ENCODE peak calls at places on chromosomes 7 and 10, in seven cellular contexts. E, T, O, P, B, L and F are unnamed samples.

GRCh38 chr7:143305423-143306070 is 10.4 kb upstream of the CLCN1 start:
- DNase-seq in E (no peak), T (peak), O (peak), P (peak), B (peak), L (peak), F (peak)

GRCh38 chr10:132907901-132908620 is 34.3 kb downstream of the CFAP46 start:
- DNase-seq in E (no peak), T (no peak), O (no peak), P (no peak), B (no peak), L (peak), F (no peak)

GRCh38 chr10:48442090-48442808 is 135.8 kb downstream of the MAPK8 start:
- DNase-seq in E (no peak), T (no peak), O (no peak), P (no peak), B (no peak), L (no peak), F (no peak)

GRCh38 chr7:54015251-54015650 is 526.9 kb upstream of the VSTM2A start:
- DNase-seq in E (no peak), T (no peak), O (no peak), P (no peak), B (no peak), L (no peak), F (no peak)

GRCh38 chr10:117663750-117664149 is 121.2 kb downstream of the EMX2 start:
- DNase-seq in E (no peak), T (no peak), O (no peak), P (no peak), B (no peak), L (no peak), F (peak)

GRCh38 chr10:77361426-77361825 is 276.2 kb downstream of the KCNMA1 start:
- DNase-seq in E (no peak), T (no peak), O (no peak), P (no peak), B (no peak), L (no peak), F (no peak)

GRCh38 chr7:114481995-114482394 is 67.4 kb downstream of the FOXP2 start:
- DNase-seq in E (no peak), T (no peak), O (no peak), P (no peak), B (no peak), L (no peak), F (no peak)

GRCh38 chr10:12358863-12359647 is 9.7 kb downstream of the CAMK1D start:
- DNase-seq in E (no peak), T (no peak), O (no peak), P (no peak), B (no peak), L (no peak), F (no peak)

GRCh38 chr10:28837613-28838390 is 160.5 kb downstream of the BAMBI start:
- DNase-seq in E (no peak), T (no peak), O (no peak), P (no peak), B (no peak), L (no peak), F (no peak)

GRCh38 chr7:70044525-70044924 is 446.2 kb downstream of the AUTS2 start:
- DNase-seq in E (no peak), T (no peak), O (no peak), P (no peak), B (no peak), L (no peak), F (no peak)

GRCh38 chr10:78763651-78764395 is 304.9 kb upstream of the ZMIZ1 start:
- DNase-seq in E (no peak), T (peak), O (peak), P (peak), B (no peak), L (no peak), F (no peak)

GRCh38 chr7:110371709-110372108 is 719.2 kb upstream of the LRRN3 start:
- DNase-seq in E (no peak), T (no peak), O (no peak), P (no peak), B (no peak), L (no peak), F (no peak)

GRCh38 chr10:32346134-32346550 is 816 bp downstream of the EPC1 start:
- DNase-seq in E (peak), T (peak), O (peak), P (peak), B (peak), L (peak), F (peak)

GRCh38 chr7:36765605-36766004 is 41.3 kb upstream of the AOAH start:
- DNase-seq in E (no peak), T (no peak), O (no peak), P (no peak), B (no peak), L (no peak), F (no peak)

GRCh38 chr7:155352076-155352752 is 54.5 kb downstream of the INSIG1 start:
- DNase-seq in E (no peak), T (no peak), O (no peak), P (no peak), B (no peak), L (no peak), F (no peak)

GRCh38 chr7:100397336-100398081 is 24.2 kb downstream of the PILRA start:
- DNase-seq in E (no peak), T (no peak), O (no peak), P (no peak), B (no peak), L (no peak), F (no peak)

GRCh38 chr10:117005454-117006055 is 568 bp upstream of the SHTN1 start:
- DNase-seq in E (peak), T (no peak), O (no peak), P (no peak), B (no peak), L (no peak), F (peak)

GRCh38 chr10:5434017-5434753 is 21.8 kb downstream of the NET1 start:
- DNase-seq in E (peak), T (no peak), O (no peak), P (no peak), B (no peak), L (no peak), F (peak)

GRCh38 chr10:62047960-62048383 is 146.5 kb downstream of the ARID5B start:
- DNase-seq in E (no peak), T (peak), O (peak), P (no peak), B (no peak), L (no peak), F (peak)

GRCh38 chr10:68784476-68784875 is 42.9 kb upstream of the STOX1 start:
- DNase-seq in E (no peak), T (no peak), O (no peak), P (no peak), B (no peak), L (no peak), F (no peak)